ENCODE peak calls at places on chromosomes 3 and 15, in four cellular contexts. X is HL-60, Q is GM12878, O is K562. G is an unnamed sample.

GRCh38 chr3:152621006-152621868 is 213.7 kb upstream of the P2RY1 start:
- DNase-seq in Q (no peak), O (no peak), X (no peak), G (no peak)

GRCh38 chr3:43379343-43379742 is 93.0 kb downstream of the SNRK start:
- DNase-seq in Q (no peak), O (no peak), X (no peak), G (no peak)

GRCh38 chr15:37253877-37254276 is 153.5 kb upstream of the MEIS2 start:
- DNase-seq in O (no peak), Q (no peak), X (no peak), G (no peak)

GRCh38 chr3:16148783-16149182 is 25.7 kb upstream of the GALNT15 start:
- DNase-seq in O (no peak), Q (no peak), X (no peak), G (no peak)

GRCh38 chr15:81296673-81297072 is 27.3 kb downstream of the STARD5 start:
- DNase-seq in Q (peak; percentile 95), O (no peak), X (peak; percentile 68), G (peak; percentile 28)

GRCh38 chr3:143295201-143296080 is 175.9 kb downstream of the CHST2 start:
- DNase-seq in O (no peak), Q (no peak), X (no peak), G (no peak)

GRCh38 chr3:42428830-42429229 is 18.4 kb upstream of the LYZL4 start:
- DNase-seq in O (no peak), X (no peak), Q (no peak), G (no peak)

GRCh38 chr3:122563717-122564025 is 429 bp downstream of the PARP9 start:
- DNase-seq in X (no peak), Q (no peak), O (peak; percentile 13), G (no peak)

GRCh38 chr3:173911446-173911845 is 513.9 kb downstream of the NLGN1 start:
- DNase-seq in Q (no peak), X (no peak), O (no peak), G (no peak)

GRCh38 chr15:27820232-27820631 is 278.9 kb downstream of the OCA2 start:
- DNase-seq in O (peak; percentile 23), X (peak; percentile 47), Q (no peak), G (no peak)

GRCh38 chr15:64110945-64111678 is 15.3 kb downstream of the SNX1 start:
- DNase-seq in X (no peak), Q (no peak), O (no peak), G (no peak)

GRCh38 chr15:93030430-93031102 is 58.4 kb downstream of the RGMA start:
- DNase-seq in X (no peak), Q (peak; percentile 7), O (peak; percentile 77), G (peak; percentile 81)

GRCh38 chr15:78716651-78717050 is 75.6 kb upstream of the CHRNB4 start:
- DNase-seq in X (no peak), Q (no peak), O (no peak), G (no peak)

GRCh38 chr3:169913270-169913780 is 2.0 kb downstream of the SAMD7 start:
- DNase-seq in O (no peak), Q (no peak), X (no peak), G (no peak)

GRCh38 chr3:39156421-39156820 is 3.0 kb upstream of the CSRNP1 start:
- DNase-seq in X (no peak), Q (no peak), O (no peak), G (no peak)

GRCh38 chr3:8762607-8763377 is 6.6 kb downstream of the OXTR start:
- DNase-seq in O (no peak), X (no peak), Q (no peak), G (no peak)

GRCh38 chr3:12993623-12994356 is 79.4 kb downstream of the IQSEC1 start:
- DNase-seq in X (no peak), Q (no peak), O (peak; percentile 66), G (peak; percentile 54)

GRCh38 chr15:68258684-68259083 is 18.9 kb upstream of the FEM1B start:
- DNase-seq in X (no peak), Q (no peak), O (no peak), G (no peak)

GRCh38 chr15:58228708-58229107 is 90.5 kb downstream of the AQP9 start:
- DNase-seq in Q (no peak), O (no peak), X (no peak), G (no peak)

GRCh38 chr3:86993704-86994103 is 2.8 kb upstream of the VGLL3 start:
- DNase-seq in X (no peak), Q (no peak), O (no peak), G (no peak)

GRCh38 chr3:129205109-129205832 is 21.6 kb upstream of the CNBP start:
- DNase-seq in X (no peak), Q (no peak), O (no peak), G (no peak)

GRCh38 chr15:74787251-74788041 is 5.6 kb downstream of the CSK start:
- DNase-seq in Q (peak; percentile 97), X (peak; percentile 89), O (peak; percentile 77), G (peak; percentile 70)

GRCh38 chr3:72618739-72619138 is 229.5 kb downstream of the SHQ1 start:
- DNase-seq in O (no peak), Q (no peak), X (peak; percentile 41), G (no peak)

GRCh38 chr3:126013742-126014141 is 44.8 kb downstream of the ROPN1B start:
- DNase-seq in X (no peak), Q (no peak), O (no peak), G (no peak)

GRCh38 chr3:42505849-42506410 is 3.5 kb downstream of the VIPR1 start:
- DNase-seq in Q (no peak), X (no peak), O (no peak), G (no peak)

GRCh38 chr3:27721717-27722564 is at the start of gene EOMES:
- DNase-seq in Q (no peak), O (no peak), X (peak; percentile 32), G (peak; percentile 37)

GRCh38 chr3:80233576-80233975 is 465.8 kb upstream of the ROBO1 start:
- DNase-seq in X (no peak), O (no peak), Q (no peak), G (no peak)

GRCh38 chr3:101677436-101678286 is 729 bp upstream of the ZBTB11 start:
- DNase-seq in X (no peak), O (peak; percentile 29), Q (no peak), G (no peak)

GRCh38 chr3:188179006-188179966 is 25.3 kb downstream of the LPP start:
- DNase-seq in O (no peak), X (no peak), Q (no peak), G (no peak)

GRCh38 chr3:102480139-102480538 is 45.3 kb downstream of the ZPLD1 start:
- DNase-seq in X (no peak), O (no peak), Q (no peak), G (no peak)

GRCh38 chr3:149536429-149536828 is 61.9 kb downstream of the TM4SF4 start:
- DNase-seq in X (no peak), Q (no peak), O (no peak), G (no peak)

GRCh38 chr15:39419651-39420050 is 161.2 kb upstream of the THBS1 start:
- DNase-seq in X (no peak), O (no peak), Q (no peak), G (no peak)

DNA sequence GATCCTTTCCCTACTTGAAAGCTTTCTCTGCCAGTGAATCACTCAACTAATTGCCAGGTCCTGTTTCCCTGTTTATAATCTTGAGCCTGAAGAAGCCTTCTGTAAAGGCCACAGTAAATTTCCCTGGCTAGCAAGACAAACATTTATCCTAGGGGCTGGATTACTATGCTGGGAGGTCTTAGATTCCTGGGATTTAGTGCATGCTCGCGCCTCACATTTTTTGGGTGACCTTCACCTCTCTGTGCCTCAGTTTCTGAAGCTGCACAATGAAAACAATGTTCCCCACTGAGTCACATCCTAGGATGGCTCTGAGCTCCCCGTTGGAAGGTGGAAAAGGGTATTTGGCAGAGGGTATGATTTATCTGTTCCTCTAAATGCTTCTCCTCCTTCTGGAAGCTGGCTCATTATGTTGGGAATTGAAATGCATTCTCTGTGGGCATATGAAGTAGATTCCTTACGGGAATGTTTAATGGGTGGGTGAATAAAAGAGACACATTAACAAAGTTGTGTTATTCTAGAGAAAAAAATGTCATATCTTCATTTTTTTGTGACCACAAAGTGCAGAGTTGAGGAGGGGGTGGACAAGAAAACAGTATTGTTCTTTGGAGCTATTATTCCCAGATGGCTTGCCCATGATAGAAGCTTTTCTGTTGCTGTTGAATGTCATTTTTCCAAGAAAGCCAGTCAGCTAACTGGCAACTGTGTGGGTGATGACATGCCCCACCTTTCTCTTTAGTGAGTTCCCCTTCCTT is 32.4 kb downstream of the LSM3 start:
- DNase-seq in Q (no peak), X (no peak), O (no peak), G (no peak)
- TF ChIP-seq SPI1 in Q (no peak), X (no peak), O (no peak), G (no peak)

DNA sequence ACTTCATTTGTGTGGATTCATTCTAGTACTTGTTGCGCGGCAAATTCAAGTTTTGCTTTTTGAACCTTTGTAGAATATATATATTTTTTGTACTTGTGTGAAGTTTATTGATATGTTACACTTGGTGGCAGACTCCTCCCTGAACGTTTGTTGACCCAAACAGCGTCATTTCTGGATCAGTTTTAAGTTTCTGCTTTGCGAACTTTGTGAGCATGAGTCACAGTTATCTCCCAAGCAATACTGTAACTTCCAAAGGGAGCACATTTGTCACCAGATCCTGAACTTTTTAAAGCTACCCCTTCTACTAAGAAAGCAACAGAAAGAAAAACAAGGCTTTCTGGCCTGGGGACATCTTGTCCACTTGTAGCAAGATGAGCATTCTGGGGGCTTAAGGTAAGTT is 74.8 kb upstream of the CACNA2D3 start:
- DNase-seq in Q (no peak), X (no peak), O (no peak), G (no peak)
- TF ChIP-seq SPI1 in Q (no peak), X (no peak), O (no peak), G (no peak)

DNA sequence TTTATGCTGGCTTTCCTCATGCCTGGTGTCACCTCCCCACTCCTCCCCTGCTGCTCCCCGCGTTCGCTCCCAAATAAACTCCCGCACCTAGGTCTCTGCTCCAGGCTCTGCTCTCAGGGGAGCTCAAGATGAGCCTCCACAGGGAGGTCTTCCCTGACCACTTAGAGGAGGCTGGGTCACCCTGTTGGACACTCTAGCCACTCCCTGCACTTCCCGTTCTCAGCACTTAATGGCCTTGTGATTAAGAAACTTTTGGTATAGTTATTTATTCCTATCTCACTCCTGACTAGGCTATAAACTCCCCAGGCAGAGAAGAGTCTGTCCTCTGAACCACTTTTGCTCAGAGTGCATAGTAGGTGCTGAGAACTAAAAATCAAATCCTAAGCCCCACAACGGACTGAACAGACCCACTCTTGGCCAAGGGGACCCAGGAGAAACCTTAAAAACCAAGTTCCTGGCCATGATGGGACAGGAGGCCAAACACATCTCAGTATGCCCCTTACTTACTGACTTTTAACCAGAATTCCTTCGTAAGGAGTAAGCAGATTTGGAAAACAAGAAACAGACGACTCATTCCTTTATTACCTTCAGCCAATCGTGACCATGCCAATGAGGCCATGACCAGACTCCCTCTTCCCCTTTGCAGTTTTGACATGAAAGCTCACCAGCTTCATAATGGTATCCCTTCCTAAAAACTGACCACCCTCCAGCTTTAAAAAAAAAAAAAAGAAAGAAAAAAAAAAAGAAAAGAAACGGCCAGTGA is 69.0 kb upstream of the HRH1 start:
- DNase-seq in O (no peak), Q (no peak), X (no peak), G (no peak)
- TF ChIP-seq SPI1 in O (no peak), Q (no peak), X (no peak), G (no peak)

GRCh38 chr3:140636452-140637138 is 41.3 kb upstream of the TRIM42 start:
- DNase-seq in X (no peak), O (no peak), Q (no peak), G (no peak)
- TF ChIP-seq SPI1 in X (no peak), O (no peak), Q (no peak), G (no peak)

GRCh38 chr15:85730001-85730820 is 64.5 kb downstream of the KLHL25 start:
- DNase-seq in Q (no peak), O (peak; percentile 64), X (no peak), G (no peak)
- TF ChIP-seq SPI1 in Q (no peak), O (no peak), X (no peak), G (no peak)

G was measured in GM12891.